ENCODE peak calls at places on chromosomes 16 and 17, in seven cellular contexts. B is NAMALWA; V is left cardiac atrium; S is stomach; T is D341Med; U is left colon; H is stimulated activated CD4-positive, alpha-beta T cell treated with anti-CD3 and anti-CD28 coated beads, Interleukin-2, amount 100 ng/mL, for 48 hours. D is an unnamed sample.

GRCh38 chr16:2776500-2777139 is 460 bp downstream of the ELOB start:
- DNase-seq in H (peak; percentile 24), V (peak; percentile 38), T (peak; percentile 55), S (no peak), B (peak; percentile 49), U (peak; percentile 51), D (no peak)

GRCh38 chr17:75945202-75945601 is 4.4 kb upstream of the FBF1 start:
- DNase-seq in U (no peak), T (peak; percentile 64), V (no peak), B (no peak), H (no peak), S (no peak), D (no peak)

GRCh38 chr17:42111901-42112551 is 488 bp downstream of the DHX58 start:
- DNase-seq in S (peak; percentile 47), V (peak; percentile 34), U (peak; percentile 56), T (no peak), B (no peak), H (no peak), D (no peak)

GRCh38 chr17:50575581-50576210 is 15.2 kb downstream of the CACNA1G start:
- DNase-seq in T (no peak), U (no peak), B (no peak), V (no peak), H (no peak), S (no peak), D (no peak)

GRCh38 chr17:82250868-82251500 is 22.1 kb downstream of the SLC16A3 start:
- DNase-seq in U (no peak), H (no peak), T (no peak), V (no peak), B (no peak), S (no peak), D (no peak)

GRCh38 chr16:58727796-58728568 is 6.1 kb downstream of the GOT2 start:
- DNase-seq in V (no peak), H (no peak), S (no peak), T (no peak), B (peak; percentile 36), U (no peak), D (no peak)

GRCh38 chr16:89953671-89954406 is 5.3 kb downstream of the DEF8 start:
- DNase-seq in V (no peak), H (no peak), T (no peak), S (no peak), B (peak; percentile 41), U (no peak), D (no peak)

GRCh38 chr17:66441012-66441703 is 138.7 kb downstream of the PRKCA start:
- DNase-seq in S (no peak), U (no peak), T (no peak), V (no peak), H (no peak), B (peak; percentile 86), D (peak; percentile 78)

GRCh38 chr16:88355389-88356123 is 27.2 kb upstream of the ZNF469 start:
- DNase-seq in H (no peak), T (no peak), V (peak; percentile 11), B (no peak), U (no peak), S (no peak), D (no peak)

GRCh38 chr17:71966459-71967313 is 154.1 kb upstream of the SOX9 start:
- DNase-seq in B (no peak), U (no peak), H (no peak), T (no peak), V (peak; percentile 29), S (no peak), D (no peak)

GRCh38 chr17:82300707-82301270 is 16.6 kb downstream of the CD7 start:
- DNase-seq in U (peak; percentile 85), H (peak; percentile 71), V (peak; percentile 75), T (peak; percentile 96), S (peak; percentile 77), B (peak; percentile 67), D (no peak)

GRCh38 chr17:62780273-62780672 is 27.8 kb downstream of the MARCHF10 start:
- DNase-seq in T (no peak), U (no peak), B (no peak), S (peak; percentile 86), H (no peak), V (no peak), D (peak; percentile 48)

D was measured in keratinocyte.